ENCODE peak calls at places on chromosomes 2 and 18, in five cellular contexts. One of them, this sample, is unnamed.

GRCh38 chr2:3742743-3743142 is 39.4 kb downstream of the DCDC2C start:
- DNase-seq in spleen: no peak
- DNase-seq in neural progenitor cell: no peak
- DNase-seq in neural crest cell: no peak
- DNase-seq in right lobe of liver: no peak
- DNase-seq in this sample: no peak

GRCh38 chr2:136134126-136134525 is 16.2 kb upstream of the CXCR4 start:
- DNase-seq in right lobe of liver: no peak
- DNase-seq in neural crest cell: no peak
- DNase-seq in spleen: no peak
- DNase-seq in neural progenitor cell: no peak
- DNase-seq in this sample: no peak

GRCh38 chr2:109270758-109271305 is 141.8 kb downstream of the SH3RF3 start:
- DNase-seq in neural progenitor cell: no peak
- DNase-seq in neural crest cell: no peak
- DNase-seq in right lobe of liver: no peak
- DNase-seq in spleen: peak; percentile 54
- DNase-seq in this sample: no peak

GRCh38 chr2:145599761-145600160 is 1079.8 kb upstream of the ZEB2 start:
- DNase-seq in right lobe of liver: no peak
- DNase-seq in neural progenitor cell: no peak
- DNase-seq in spleen: no peak
- DNase-seq in neural crest cell: no peak
- DNase-seq in this sample: no peak

GRCh38 chr2:62156861-62157496 is 38.9 kb upstream of the B3GNT2 start:
- DNase-seq in right lobe of liver: no peak
- DNase-seq in neural crest cell: no peak
- DNase-seq in spleen: no peak
- DNase-seq in neural progenitor cell: no peak
- DNase-seq in this sample: no peak

GRCh38 chr2:73172963-73173362 is 29.4 kb upstream of the NOTO start:
- DNase-seq in neural crest cell: no peak
- DNase-seq in right lobe of liver: no peak
- DNase-seq in spleen: no peak
- DNase-seq in neural progenitor cell: no peak
- DNase-seq in this sample: no peak

GRCh38 chr2:217459675-217460405 is 543.0 kb downstream of the TNS1 start:
- DNase-seq in right lobe of liver: no peak
- DNase-seq in neural crest cell: no peak
- DNase-seq in neural progenitor cell: no peak
- DNase-seq in spleen: no peak
- DNase-seq in this sample: no peak

GRCh38 chr2:47225061-47225783 is 70.1 kb upstream of the STPG4 start:
- DNase-seq in spleen: no peak
- DNase-seq in neural progenitor cell: no peak
- DNase-seq in neural crest cell: no peak
- DNase-seq in right lobe of liver: peak; percentile 89
- DNase-seq in this sample: peak; percentile 57

GRCh38 chr2:219045937-219046550 is 4.7 kb upstream of the CFAP65 start:
- DNase-seq in neural crest cell: peak; percentile 60
- DNase-seq in spleen: no peak
- DNase-seq in right lobe of liver: no peak
- DNase-seq in neural progenitor cell: peak; percentile 85
- DNase-seq in this sample: no peak

GRCh38 chr2:217147751-217148318 is 288.0 kb upstream of the TNP1 start:
- DNase-seq in neural progenitor cell: no peak
- DNase-seq in right lobe of liver: no peak
- DNase-seq in neural crest cell: no peak
- DNase-seq in spleen: no peak
- DNase-seq in this sample: no peak

GRCh38 chr2:46858697-46859080 is 56.9 kb downstream of the MCFD2 start:
- DNase-seq in right lobe of liver: no peak
- DNase-seq in spleen: no peak
- DNase-seq in neural crest cell: no peak
- DNase-seq in neural progenitor cell: no peak
- DNase-seq in this sample: no peak

GRCh38 chr2:29239209-29239960 is 124.2 kb downstream of the CLIP4 start:
- DNase-seq in neural progenitor cell: no peak
- DNase-seq in neural crest cell: no peak
- DNase-seq in right lobe of liver: no peak
- DNase-seq in spleen: peak; percentile 54
- DNase-seq in this sample: no peak

GRCh38 chr2:19369341-19369955 is 11.0 kb upstream of the OSR1 start:
- DNase-seq in neural crest cell: no peak
- DNase-seq in spleen: no peak
- DNase-seq in right lobe of liver: no peak
- DNase-seq in neural progenitor cell: peak; percentile 42
- DNase-seq in this sample: no peak

GRCh38 chr2:240023792-240024191 is 1.4 kb downstream of the NDUFA10 start:
- DNase-seq in spleen: no peak
- DNase-seq in neural progenitor cell: no peak
- DNase-seq in neural crest cell: no peak
- DNase-seq in right lobe of liver: no peak
- DNase-seq in this sample: no peak

GRCh38 chr18:57353940-57354461 is 1.6 kb downstream of the ST8SIA3 start:
- DNase-seq in right lobe of liver: peak; percentile 56
- DNase-seq in neural crest cell: peak; percentile 80
- DNase-seq in neural progenitor cell: peak; percentile 94
- DNase-seq in spleen: no peak
- DNase-seq in this sample: peak; percentile 74

GRCh38 chr2:99748344-99748743 is 258.5 kb upstream of the REV1 start:
- DNase-seq in spleen: no peak
- DNase-seq in neural progenitor cell: no peak
- DNase-seq in neural crest cell: no peak
- DNase-seq in right lobe of liver: no peak
- DNase-seq in this sample: no peak

GRCh38 chr2:54598347-54599325 is 124.8 kb upstream of the EML6 start:
- DNase-seq in right lobe of liver: no peak
- DNase-seq in neural crest cell: no peak
- DNase-seq in spleen: no peak
- DNase-seq in neural progenitor cell: no peak
- DNase-seq in this sample: no peak

GRCh38 chr18:48565105-48565504 is 26.3 kb downstream of the CTIF start:
- DNase-seq in right lobe of liver: no peak
- DNase-seq in neural crest cell: no peak
- DNase-seq in spleen: no peak
- DNase-seq in neural progenitor cell: no peak
- DNase-seq in this sample: no peak

GRCh38 chr2:178297091-178297411 is 102.7 kb downstream of the OSBPL6 start:
- DNase-seq in neural progenitor cell: no peak
- DNase-seq in neural crest cell: no peak
- DNase-seq in spleen: no peak
- DNase-seq in right lobe of liver: no peak
- DNase-seq in this sample: no peak

GRCh38 chr2:146986161-146986560 is 858.7 kb upstream of the ACVR2A start:
- DNase-seq in neural progenitor cell: no peak
- DNase-seq in spleen: no peak
- DNase-seq in right lobe of liver: no peak
- DNase-seq in neural crest cell: no peak
- DNase-seq in this sample: no peak

GRCh38 chr2:65397122-65397521 is 35.3 kb downstream of the SPRED2 start:
- DNase-seq in neural progenitor cell: no peak
- DNase-seq in neural crest cell: no peak
- DNase-seq in spleen: no peak
- DNase-seq in right lobe of liver: no peak
- DNase-seq in this sample: no peak

GRCh38 chr2:98607104-98607503 is 1.2 kb downstream of the COA5 start:
- DNase-seq in right lobe of liver: no peak
- DNase-seq in neural crest cell: no peak
- DNase-seq in spleen: peak; percentile 47
- DNase-seq in neural progenitor cell: no peak
- DNase-seq in this sample: no peak

GRCh38 chr2:95115418-95115817 is 6.2 kb downstream of the MRPS5 start:
- DNase-seq in neural crest cell: peak; percentile 67
- DNase-seq in neural progenitor cell: peak; percentile 74
- DNase-seq in right lobe of liver: peak; percentile 72
- DNase-seq in spleen: peak; percentile 86
- DNase-seq in this sample: peak; percentile 86

DNA sequence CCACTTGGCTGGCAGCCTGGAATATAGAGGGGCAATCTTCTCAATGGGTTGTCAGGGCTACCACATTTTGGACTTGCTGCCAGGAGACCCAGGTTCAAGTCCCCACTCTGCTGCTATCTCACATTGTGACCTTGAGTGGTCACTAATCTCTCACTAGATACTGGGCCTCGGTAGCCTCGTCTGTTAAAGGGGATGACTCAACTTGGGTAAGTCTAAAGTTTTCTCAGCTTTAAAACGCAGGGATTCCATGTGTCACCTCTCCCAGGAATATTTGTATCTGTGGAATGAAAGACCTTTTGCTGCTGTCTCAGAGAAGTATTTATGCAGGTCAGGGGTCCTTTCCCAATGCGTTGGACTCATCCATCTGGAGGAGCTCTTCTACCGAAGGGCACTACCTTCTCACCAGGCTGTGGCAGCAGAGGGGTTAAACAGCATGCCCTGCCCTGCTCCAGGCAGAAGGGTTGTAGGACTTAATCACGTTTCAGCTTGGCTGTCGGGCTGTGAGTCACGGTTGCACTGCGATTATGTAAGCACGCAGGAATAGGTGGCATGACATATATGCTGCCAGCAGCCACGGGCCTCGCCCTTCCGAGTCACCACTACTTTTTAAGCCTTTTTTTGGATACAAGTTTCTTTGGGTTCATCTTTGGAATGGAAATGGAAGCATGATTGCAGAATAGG is 86.5 kb downstream of the SEMA4F start:
- DNase-seq in neural crest cell: no peak
- DNase-seq in right lobe of liver: no peak
- DNase-seq in spleen: no peak
- DNase-seq in neural progenitor cell: no peak
- DNase-seq in this sample: no peak
- TF ChIP-seq CTCF in neural crest cell: no peak
- TF ChIP-seq CTCF in right lobe of liver: no peak
- TF ChIP-seq CTCF in spleen: no peak
- TF ChIP-seq CTCF in neural progenitor cell: no peak
- TF ChIP-seq CTCF in this sample: no peak

GRCh38 chr18:3808985-3809780 is 359.2 kb downstream of the TGIF1 start:
- DNase-seq in spleen: no peak
- DNase-seq in right lobe of liver: no peak
- DNase-seq in neural progenitor cell: no peak
- DNase-seq in neural crest cell: no peak
- DNase-seq in this sample: no peak
- TF ChIP-seq CTCF in spleen: no peak
- TF ChIP-seq CTCF in right lobe of liver: no peak
- TF ChIP-seq CTCF in neural progenitor cell: no peak
- TF ChIP-seq CTCF in neural crest cell: no peak
- TF ChIP-seq CTCF in this sample: no peak

GRCh38 chr2:187451510-187451909 is 3.5 kb upstream of the CALCRL start:
- DNase-seq in neural crest cell: no peak
- DNase-seq in right lobe of liver: no peak
- DNase-seq in spleen: no peak
- DNase-seq in neural progenitor cell: no peak
- DNase-seq in this sample: no peak

GRCh38 chr2:187453078-187453641 is 5.1 kb upstream of the CALCRL start:
- DNase-seq in right lobe of liver: no peak
- DNase-seq in spleen: no peak
- DNase-seq in neural crest cell: no peak
- DNase-seq in neural progenitor cell: peak; percentile 27
- DNase-seq in this sample: no peak
- TF ChIP-seq CTCF in right lobe of liver: peak; percentile 45
- TF ChIP-seq CTCF in spleen: peak; percentile 21
- TF ChIP-seq CTCF in neural crest cell: peak; percentile 77
- TF ChIP-seq CTCF in neural progenitor cell: peak; percentile 74
- TF ChIP-seq CTCF in this sample: peak; percentile 45

GRCh38 chr2:229780856-229781773 is 66.8 kb upstream of the DNER start:
- DNase-seq in right lobe of liver: no peak
- DNase-seq in neural crest cell: no peak
- DNase-seq in neural progenitor cell: peak; percentile 36
- DNase-seq in spleen: no peak
- DNase-seq in this sample: no peak
- TF ChIP-seq CTCF in right lobe of liver: peak; percentile 90
- TF ChIP-seq CTCF in neural crest cell: peak; percentile 90
- TF ChIP-seq CTCF in neural progenitor cell: peak; percentile 89
- TF ChIP-seq CTCF in spleen: peak; percentile 89
- TF ChIP-seq CTCF in this sample: peak; percentile 91

GRCh38 chr2:205564761-205565160 is 117.5 kb upstream of the NRP2 start:
- DNase-seq in neural progenitor cell: no peak
- DNase-seq in right lobe of liver: no peak
- DNase-seq in spleen: no peak
- DNase-seq in neural crest cell: no peak
- DNase-seq in this sample: no peak
- TF ChIP-seq CTCF in neural progenitor cell: no peak
- TF ChIP-seq CTCF in right lobe of liver: no peak
- TF ChIP-seq CTCF in spleen: no peak
- TF ChIP-seq CTCF in neural crest cell: no peak
- TF ChIP-seq CTCF in this sample: peak; percentile 29

GRCh38 chr2:63408530-63408929 is 179.7 kb downstream of the WDPCP start:
- DNase-seq in right lobe of liver: no peak
- DNase-seq in neural progenitor cell: no peak
- DNase-seq in neural crest cell: no peak
- DNase-seq in spleen: no peak
- DNase-seq in this sample: no peak

GRCh38 chr2:63399171-63399570 is 189.1 kb downstream of the WDPCP start:
- DNase-seq in neural crest cell: no peak
- DNase-seq in spleen: no peak
- DNase-seq in neural progenitor cell: peak; percentile 53
- DNase-seq in right lobe of liver: no peak
- DNase-seq in this sample: no peak

GRCh38 chr2:63406641-63407040 is 181.6 kb downstream of the WDPCP start:
- DNase-seq in neural progenitor cell: no peak
- DNase-seq in spleen: no peak
- DNase-seq in right lobe of liver: no peak
- DNase-seq in neural crest cell: no peak
- DNase-seq in this sample: no peak

DNA sequence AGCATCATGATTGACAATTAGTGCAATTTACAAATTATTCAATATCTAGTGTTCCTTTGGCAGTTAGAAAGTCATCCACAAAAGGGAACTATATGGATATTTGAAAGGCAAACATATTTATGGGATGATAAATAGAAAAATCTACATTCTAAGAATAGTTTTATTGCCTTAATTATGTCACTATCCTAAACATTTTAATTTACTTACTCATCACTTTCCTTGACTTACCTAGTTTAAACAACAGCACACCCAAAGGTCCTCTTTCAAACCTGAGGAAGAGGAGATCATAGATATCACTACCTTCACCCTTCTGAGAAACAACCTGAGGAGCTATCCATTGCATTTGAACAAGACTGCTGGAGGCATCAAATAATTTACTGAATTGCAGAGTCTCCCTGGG is 184.5 kb downstream of the WDPCP start:
- DNase-seq in right lobe of liver: no peak
- DNase-seq in neural progenitor cell: no peak
- DNase-seq in spleen: no peak
- DNase-seq in neural crest cell: no peak
- DNase-seq in this sample: no peak
- TF ChIP-seq CTCF in right lobe of liver: no peak
- TF ChIP-seq CTCF in neural progenitor cell: no peak
- TF ChIP-seq CTCF in spleen: no peak
- TF ChIP-seq CTCF in neural crest cell: no peak
- TF ChIP-seq CTCF in this sample: no peak

This sample was measured in glutamatergic neuron.